ENCODE peak calls at places on chromosome 3, in nine cellular contexts. One of them, this sample, is unnamed.

GRCh38 chr3:13348671-13349396 is 71.3 kb downstream of the NUP210 start:
- DNase-seq in HFF-Myc: peak; percentile 16
- DNase-seq in WTC11: peak; percentile 38
- DNase-seq in dorsolateral prefrontal cortex: no peak
- DNase-seq in AG10803: peak; percentile 9
- DNase-seq in body of pancreas: no peak
- DNase-seq in choroid plexus epithelial cell: peak; percentile 48
- DNase-seq in BJ: no peak
- DNase-seq in mesothelial cell of epicardium: no peak
- DNase-seq in this sample: no peak

GRCh38 chr3:48001991-48002390 is 14.2 kb downstream of the MAP4 start:
- DNase-seq in HFF-Myc: no peak
- DNase-seq in mesothelial cell of epicardium: no peak
- DNase-seq in body of pancreas: no peak
- DNase-seq in WTC11: no peak
- DNase-seq in BJ: no peak
- DNase-seq in AG10803: no peak
- DNase-seq in dorsolateral prefrontal cortex: no peak
- DNase-seq in choroid plexus epithelial cell: no peak
- DNase-seq in this sample: no peak

GRCh38 chr3:160050019-160050418 is 61.4 kb downstream of the IL12A start:
- DNase-seq in WTC11: no peak
- DNase-seq in BJ: no peak
- DNase-seq in body of pancreas: no peak
- DNase-seq in choroid plexus epithelial cell: no peak
- DNase-seq in dorsolateral prefrontal cortex: no peak
- DNase-seq in AG10803: no peak
- DNase-seq in mesothelial cell of epicardium: no peak
- DNase-seq in HFF-Myc: no peak
- DNase-seq in this sample: no peak

GRCh38 chr3:100040446-100040845 is 73.9 kb downstream of the FILIP1L start:
- DNase-seq in HFF-Myc: peak; percentile 39
- DNase-seq in WTC11: no peak
- DNase-seq in dorsolateral prefrontal cortex: no peak
- DNase-seq in choroid plexus epithelial cell: peak; percentile 65
- DNase-seq in AG10803: peak; percentile 59
- DNase-seq in body of pancreas: no peak
- DNase-seq in BJ: no peak
- DNase-seq in mesothelial cell of epicardium: no peak
- DNase-seq in this sample: no peak

GRCh38 chr3:195753609-195754008 is 32.8 kb downstream of the MUC20 start:
- DNase-seq in choroid plexus epithelial cell: no peak
- DNase-seq in AG10803: no peak
- DNase-seq in body of pancreas: no peak
- DNase-seq in HFF-Myc: no peak
- DNase-seq in mesothelial cell of epicardium: no peak
- DNase-seq in WTC11: no peak
- DNase-seq in dorsolateral prefrontal cortex: no peak
- DNase-seq in BJ: no peak
- DNase-seq in this sample: no peak

GRCh38 chr3:136984837-136985236 is 27.1 kb downstream of the IL20RB start:
- DNase-seq in AG10803: peak; percentile 52
- DNase-seq in BJ: no peak
- DNase-seq in dorsolateral prefrontal cortex: no peak
- DNase-seq in HFF-Myc: no peak
- DNase-seq in choroid plexus epithelial cell: peak; percentile 68
- DNase-seq in WTC11: no peak
- DNase-seq in mesothelial cell of epicardium: no peak
- DNase-seq in body of pancreas: no peak
- DNase-seq in this sample: no peak

GRCh38 chr3:77203876-77204275 is 164.0 kb downstream of the ROBO2 start:
- DNase-seq in HFF-Myc: no peak
- DNase-seq in mesothelial cell of epicardium: no peak
- DNase-seq in WTC11: no peak
- DNase-seq in body of pancreas: no peak
- DNase-seq in dorsolateral prefrontal cortex: no peak
- DNase-seq in BJ: no peak
- DNase-seq in choroid plexus epithelial cell: peak; percentile 4
- DNase-seq in AG10803: no peak
- DNase-seq in this sample: no peak

GRCh38 chr3:98930413-98930812 is 28.9 kb upstream of the DCBLD2 start:
- DNase-seq in BJ: no peak
- DNase-seq in HFF-Myc: no peak
- DNase-seq in body of pancreas: no peak
- DNase-seq in WTC11: no peak
- DNase-seq in dorsolateral prefrontal cortex: no peak
- DNase-seq in AG10803: no peak
- DNase-seq in mesothelial cell of epicardium: no peak
- DNase-seq in choroid plexus epithelial cell: no peak
- DNase-seq in this sample: no peak

GRCh38 chr3:41489205-41489604 is 289.9 kb downstream of the CTNNB1 start:
- DNase-seq in dorsolateral prefrontal cortex: no peak
- DNase-seq in BJ: no peak
- DNase-seq in HFF-Myc: no peak
- DNase-seq in WTC11: no peak
- DNase-seq in mesothelial cell of epicardium: no peak
- DNase-seq in AG10803: no peak
- DNase-seq in choroid plexus epithelial cell: no peak
- DNase-seq in body of pancreas: no peak
- DNase-seq in this sample: no peak

GRCh38 chr3:102510663-102511062 is 75.8 kb downstream of the ZPLD1 start:
- DNase-seq in WTC11: no peak
- DNase-seq in AG10803: no peak
- DNase-seq in mesothelial cell of epicardium: no peak
- DNase-seq in dorsolateral prefrontal cortex: no peak
- DNase-seq in HFF-Myc: no peak
- DNase-seq in body of pancreas: no peak
- DNase-seq in choroid plexus epithelial cell: no peak
- DNase-seq in BJ: no peak
- DNase-seq in this sample: no peak

GRCh38 chr3:133168025-133168401 is 129.8 kb downstream of the TMEM108 start:
- DNase-seq in mesothelial cell of epicardium: no peak
- DNase-seq in AG10803: no peak
- DNase-seq in body of pancreas: no peak
- DNase-seq in choroid plexus epithelial cell: no peak
- DNase-seq in BJ: no peak
- DNase-seq in HFF-Myc: no peak
- DNase-seq in WTC11: no peak
- DNase-seq in dorsolateral prefrontal cortex: no peak
- DNase-seq in this sample: no peak
- TF ChIP-seq CTCF in mesothelial cell of epicardium: no peak
- TF ChIP-seq CTCF in AG10803: no peak
- TF ChIP-seq CTCF in body of pancreas: no peak
- TF ChIP-seq CTCF in choroid plexus epithelial cell: no peak
- TF ChIP-seq CTCF in BJ: no peak
- TF ChIP-seq CTCF in HFF-Myc: no peak
- TF ChIP-seq CTCF in WTC11: no peak
- TF ChIP-seq CTCF in dorsolateral prefrontal cortex: no peak
- TF ChIP-seq CTCF in this sample: no peak

GRCh38 chr3:111541391-111541790 is 606 bp upstream of the CD96 start:
- DNase-seq in choroid plexus epithelial cell: no peak
- DNase-seq in WTC11: no peak
- DNase-seq in HFF-Myc: no peak
- DNase-seq in mesothelial cell of epicardium: no peak
- DNase-seq in BJ: no peak
- DNase-seq in dorsolateral prefrontal cortex: no peak
- DNase-seq in body of pancreas: no peak
- DNase-seq in AG10803: no peak
- DNase-seq in this sample: no peak

GRCh38 chr3:111541911-111542483 is at the start of gene CD96:
- DNase-seq in mesothelial cell of epicardium: no peak
- DNase-seq in HFF-Myc: no peak
- DNase-seq in dorsolateral prefrontal cortex: no peak
- DNase-seq in AG10803: no peak
- DNase-seq in BJ: no peak
- DNase-seq in WTC11: no peak
- DNase-seq in body of pancreas: no peak
- DNase-seq in choroid plexus epithelial cell: peak; percentile 62
- DNase-seq in this sample: no peak

GRCh38 chr3:111538687-111539086 is 3.3 kb upstream of the CD96 start:
- DNase-seq in body of pancreas: no peak
- DNase-seq in dorsolateral prefrontal cortex: no peak
- DNase-seq in choroid plexus epithelial cell: peak; percentile 60
- DNase-seq in WTC11: no peak
- DNase-seq in HFF-Myc: peak; percentile 29
- DNase-seq in mesothelial cell of epicardium: no peak
- DNase-seq in AG10803: no peak
- DNase-seq in BJ: no peak
- DNase-seq in this sample: no peak

GRCh38 chr3:111538111-111538510 is 3.9 kb upstream of the CD96 start:
- DNase-seq in choroid plexus epithelial cell: no peak
- DNase-seq in WTC11: no peak
- DNase-seq in dorsolateral prefrontal cortex: no peak
- DNase-seq in body of pancreas: no peak
- DNase-seq in AG10803: no peak
- DNase-seq in HFF-Myc: no peak
- DNase-seq in BJ: no peak
- DNase-seq in mesothelial cell of epicardium: no peak
- DNase-seq in this sample: no peak

GRCh38 chr3:111539351-111540331 is 2.4 kb upstream of the CD96 start:
- DNase-seq in AG10803: peak; percentile 47
- DNase-seq in WTC11: peak; percentile 79
- DNase-seq in mesothelial cell of epicardium: peak; percentile 29
- DNase-seq in dorsolateral prefrontal cortex: no peak
- DNase-seq in BJ: no peak
- DNase-seq in choroid plexus epithelial cell: peak; percentile 73
- DNase-seq in HFF-Myc: peak; percentile 17
- DNase-seq in body of pancreas: peak; percentile 44
- DNase-seq in this sample: peak; percentile 81
- TF ChIP-seq CTCF in AG10803: peak; percentile 81
- TF ChIP-seq CTCF in WTC11: peak; percentile 59
- TF ChIP-seq CTCF in mesothelial cell of epicardium: peak; percentile 35
- TF ChIP-seq CTCF in dorsolateral prefrontal cortex: peak; percentile 66
- TF ChIP-seq CTCF in BJ: peak; percentile 81
- TF ChIP-seq CTCF in choroid plexus epithelial cell: peak; percentile 90
- TF ChIP-seq CTCF in HFF-Myc: peak; percentile 84
- TF ChIP-seq CTCF in body of pancreas: peak; percentile 48
- TF ChIP-seq CTCF in this sample: peak; percentile 40

GRCh38 chr3:29642393-29643033 is 361.6 kb downstream of the RBMS3 start:
- DNase-seq in HFF-Myc: no peak
- DNase-seq in choroid plexus epithelial cell: peak; percentile 77
- DNase-seq in BJ: peak; percentile 20
- DNase-seq in dorsolateral prefrontal cortex: no peak
- DNase-seq in mesothelial cell of epicardium: no peak
- DNase-seq in WTC11: no peak
- DNase-seq in AG10803: peak; percentile 61
- DNase-seq in body of pancreas: no peak
- DNase-seq in this sample: no peak

GRCh38 chr3:29643034-29643425 is 362.2 kb downstream of the RBMS3 start:
- DNase-seq in body of pancreas: no peak
- DNase-seq in WTC11: no peak
- DNase-seq in choroid plexus epithelial cell: no peak
- DNase-seq in dorsolateral prefrontal cortex: no peak
- DNase-seq in BJ: no peak
- DNase-seq in AG10803: no peak
- DNase-seq in mesothelial cell of epicardium: no peak
- DNase-seq in HFF-Myc: no peak
- DNase-seq in this sample: no peak

GRCh38 chr3:29646042-29646441 is 365.2 kb downstream of the RBMS3 start:
- DNase-seq in AG10803: no peak
- DNase-seq in mesothelial cell of epicardium: no peak
- DNase-seq in body of pancreas: no peak
- DNase-seq in choroid plexus epithelial cell: no peak
- DNase-seq in HFF-Myc: no peak
- DNase-seq in BJ: no peak
- DNase-seq in dorsolateral prefrontal cortex: no peak
- DNase-seq in WTC11: no peak
- DNase-seq in this sample: no peak

GRCh38 chr3:29644956-29645661 is 364.2 kb downstream of the RBMS3 start:
- DNase-seq in BJ: no peak
- DNase-seq in choroid plexus epithelial cell: no peak
- DNase-seq in dorsolateral prefrontal cortex: no peak
- DNase-seq in body of pancreas: no peak
- DNase-seq in WTC11: no peak
- DNase-seq in AG10803: peak; percentile 65
- DNase-seq in HFF-Myc: no peak
- DNase-seq in mesothelial cell of epicardium: no peak
- DNase-seq in this sample: no peak

DNA sequence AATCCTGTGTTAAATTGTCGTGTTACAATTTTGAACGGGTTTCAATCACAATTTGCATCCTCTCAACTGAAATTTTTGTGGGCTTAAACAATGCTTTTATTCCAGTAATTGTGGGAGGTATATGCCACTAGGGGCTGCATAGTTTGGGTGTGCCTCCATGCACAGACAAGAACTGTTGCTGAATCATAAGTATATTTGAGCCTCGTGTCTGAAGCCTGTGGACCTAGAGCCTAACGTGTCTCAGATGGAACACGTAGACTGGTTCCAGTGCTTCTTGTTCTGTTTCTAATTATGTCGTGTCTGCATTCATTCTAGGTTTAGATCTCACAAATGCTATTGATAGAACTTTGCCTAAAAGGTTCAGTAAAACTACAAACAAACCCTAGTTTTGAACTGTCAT is 363.4 kb downstream of the RBMS3 start:
- DNase-seq in BJ: no peak
- DNase-seq in choroid plexus epithelial cell: no peak
- DNase-seq in body of pancreas: no peak
- DNase-seq in dorsolateral prefrontal cortex: no peak
- DNase-seq in HFF-Myc: peak; percentile 24
- DNase-seq in WTC11: no peak
- DNase-seq in mesothelial cell of epicardium: no peak
- DNase-seq in AG10803: peak; percentile 94
- DNase-seq in this sample: no peak
- TF ChIP-seq CTCF in BJ: no peak
- TF ChIP-seq CTCF in choroid plexus epithelial cell: no peak
- TF ChIP-seq CTCF in body of pancreas: no peak
- TF ChIP-seq CTCF in dorsolateral prefrontal cortex: no peak
- TF ChIP-seq CTCF in HFF-Myc: peak; percentile 2
- TF ChIP-seq CTCF in WTC11: no peak
- TF ChIP-seq CTCF in mesothelial cell of epicardium: no peak
- TF ChIP-seq CTCF in AG10803: peak; percentile 52
- TF ChIP-seq CTCF in this sample: no peak

GRCh38 chr3:50219285-50219684 is 14.2 kb downstream of the SLC38A3 start:
- DNase-seq in AG10803: no peak
- DNase-seq in dorsolateral prefrontal cortex: no peak
- DNase-seq in body of pancreas: no peak
- DNase-seq in HFF-Myc: no peak
- DNase-seq in WTC11: no peak
- DNase-seq in mesothelial cell of epicardium: no peak
- DNase-seq in choroid plexus epithelial cell: no peak
- DNase-seq in BJ: no peak
- DNase-seq in this sample: no peak

GRCh38 chr3:50220109-50220508 is 15.0 kb downstream of the SLC38A3 start:
- DNase-seq in mesothelial cell of epicardium: no peak
- DNase-seq in dorsolateral prefrontal cortex: no peak
- DNase-seq in body of pancreas: no peak
- DNase-seq in choroid plexus epithelial cell: no peak
- DNase-seq in WTC11: no peak
- DNase-seq in HFF-Myc: no peak
- DNase-seq in AG10803: no peak
- DNase-seq in BJ: no peak
- DNase-seq in this sample: no peak

GRCh38 chr3:50222169-50222528 is 13.9 kb upstream of the GNAI2 start:
- DNase-seq in WTC11: no peak
- DNase-seq in mesothelial cell of epicardium: no peak
- DNase-seq in choroid plexus epithelial cell: no peak
- DNase-seq in BJ: no peak
- DNase-seq in HFF-Myc: no peak
- DNase-seq in AG10803: no peak
- DNase-seq in dorsolateral prefrontal cortex: no peak
- DNase-seq in body of pancreas: no peak
- DNase-seq in this sample: no peak

GRCh38 chr3:50221051-50221412 is 15.0 kb upstream of the GNAI2 start:
- DNase-seq in WTC11: no peak
- DNase-seq in body of pancreas: no peak
- DNase-seq in choroid plexus epithelial cell: no peak
- DNase-seq in AG10803: no peak
- DNase-seq in HFF-Myc: no peak
- DNase-seq in dorsolateral prefrontal cortex: no peak
- DNase-seq in BJ: no peak
- DNase-seq in mesothelial cell of epicardium: no peak
- DNase-seq in this sample: no peak

GRCh38 chr3:50221413-50222168 is 14.4 kb upstream of the GNAI2 start:
- DNase-seq in BJ: no peak
- DNase-seq in dorsolateral prefrontal cortex: no peak
- DNase-seq in HFF-Myc: no peak
- DNase-seq in choroid plexus epithelial cell: no peak
- DNase-seq in body of pancreas: no peak
- DNase-seq in WTC11: peak; percentile 78
- DNase-seq in AG10803: no peak
- DNase-seq in mesothelial cell of epicardium: no peak
- DNase-seq in this sample: no peak
- TF ChIP-seq CTCF in BJ: no peak
- TF ChIP-seq CTCF in dorsolateral prefrontal cortex: no peak
- TF ChIP-seq CTCF in HFF-Myc: no peak
- TF ChIP-seq CTCF in choroid plexus epithelial cell: no peak
- TF ChIP-seq CTCF in body of pancreas: no peak
- TF ChIP-seq CTCF in WTC11: no peak
- TF ChIP-seq CTCF in AG10803: no peak
- TF ChIP-seq CTCF in mesothelial cell of epicardium: no peak
- TF ChIP-seq CTCF in this sample: no peak